ENCODE peak calls at places on chromosome 5, in eight cellular contexts. One of them, this sample, is unnamed.

GRCh38 chr5:160457255-160457654 is 35.6 kb downstream of the PTTG1 start:
- DNase-seq in LNCaP clone FGC: no peak
- DNase-seq in brain microvascular endothelial cell: no peak
- DNase-seq in lung: no peak
- DNase-seq in astrocyte: no peak
- DNase-seq in colonic mucosa: no peak
- DNase-seq in BJ: no peak
- DNase-seq in OCI-LY7: no peak
- DNase-seq in this sample: no peak

GRCh38 chr5:6353602-6354001 is 24.7 kb downstream of the MED10 start:
- DNase-seq in LNCaP clone FGC: no peak
- DNase-seq in brain microvascular endothelial cell: no peak
- DNase-seq in lung: no peak
- DNase-seq in astrocyte: no peak
- DNase-seq in colonic mucosa: no peak
- DNase-seq in BJ: no peak
- DNase-seq in OCI-LY7: no peak
- DNase-seq in this sample: no peak

GRCh38 chr5:132283423-132284043 is 10.7 kb upstream of the SLC22A4 start:
- DNase-seq in LNCaP clone FGC: no peak
- DNase-seq in brain microvascular endothelial cell: peak; percentile 79
- DNase-seq in lung: no peak
- DNase-seq in astrocyte: no peak
- DNase-seq in colonic mucosa: no peak
- DNase-seq in BJ: no peak
- DNase-seq in OCI-LY7: peak; percentile 15
- DNase-seq in this sample: no peak

GRCh38 chr5:160165137-160166068 is 46.2 kb upstream of the PWWP2A start:
- DNase-seq in LNCaP clone FGC: no peak
- DNase-seq in brain microvascular endothelial cell: peak; percentile 99
- DNase-seq in lung: peak; percentile 87
- DNase-seq in astrocyte: peak; percentile 99
- DNase-seq in colonic mucosa: peak; percentile 72
- DNase-seq in BJ: peak; percentile 94
- DNase-seq in OCI-LY7: no peak
- DNase-seq in this sample: peak; percentile 89

GRCh38 chr5:174599992-174600391 is 124.4 kb upstream of the MSX2 start:
- DNase-seq in LNCaP clone FGC: no peak
- DNase-seq in brain microvascular endothelial cell: no peak
- DNase-seq in lung: no peak
- DNase-seq in astrocyte: no peak
- DNase-seq in colonic mucosa: no peak
- DNase-seq in BJ: no peak
- DNase-seq in OCI-LY7: no peak
- DNase-seq in this sample: no peak

GRCh38 chr5:149267241-149267973 is 4.3 kb upstream of the AFAP1L1 start:
- DNase-seq in LNCaP clone FGC: no peak
- DNase-seq in brain microvascular endothelial cell: no peak
- DNase-seq in lung: no peak
- DNase-seq in astrocyte: peak; percentile 11
- DNase-seq in colonic mucosa: no peak
- DNase-seq in BJ: no peak
- DNase-seq in OCI-LY7: no peak
- DNase-seq in this sample: no peak

GRCh38 chr5:72848474-72849428 is 32.3 kb downstream of the TNPO1 start:
- DNase-seq in LNCaP clone FGC: no peak
- DNase-seq in brain microvascular endothelial cell: peak; percentile 14
- DNase-seq in lung: peak; percentile 50
- DNase-seq in astrocyte: no peak
- DNase-seq in colonic mucosa: peak; percentile 66
- DNase-seq in BJ: no peak
- DNase-seq in OCI-LY7: peak; percentile 78
- DNase-seq in this sample: no peak

GRCh38 chr5:157381746-157382145 is 78.3 kb upstream of the NIPAL4 start:
- DNase-seq in LNCaP clone FGC: no peak
- DNase-seq in brain microvascular endothelial cell: no peak
- DNase-seq in lung: peak; percentile 14
- DNase-seq in astrocyte: no peak
- DNase-seq in colonic mucosa: no peak
- DNase-seq in BJ: no peak
- DNase-seq in OCI-LY7: no peak
- DNase-seq in this sample: no peak

GRCh38 chr5:177489119-177489716 is 8.2 kb downstream of the PDLIM7 start:
- DNase-seq in LNCaP clone FGC: no peak
- DNase-seq in brain microvascular endothelial cell: no peak
- DNase-seq in lung: no peak
- DNase-seq in astrocyte: no peak
- DNase-seq in colonic mucosa: peak; percentile 62
- DNase-seq in BJ: no peak
- DNase-seq in OCI-LY7: peak; percentile 69
- DNase-seq in this sample: no peak

GRCh38 chr5:106865279-106865678 is 805.5 kb downstream of the EFNA5 start:
- DNase-seq in LNCaP clone FGC: no peak
- DNase-seq in brain microvascular endothelial cell: no peak
- DNase-seq in lung: no peak
- DNase-seq in astrocyte: no peak
- DNase-seq in colonic mucosa: no peak
- DNase-seq in BJ: no peak
- DNase-seq in OCI-LY7: no peak
- DNase-seq in this sample: no peak

GRCh38 chr5:144566747-144567415 is 396.2 kb downstream of the KCTD16 start:
- DNase-seq in LNCaP clone FGC: no peak
- DNase-seq in brain microvascular endothelial cell: no peak
- DNase-seq in lung: no peak
- DNase-seq in astrocyte: peak; percentile 73
- DNase-seq in colonic mucosa: no peak
- DNase-seq in BJ: peak; percentile 26
- DNase-seq in OCI-LY7: no peak
- DNase-seq in this sample: no peak

GRCh38 chr5:142881076-142881466 is 110.9 kb downstream of the ARHGAP26 start:
- DNase-seq in LNCaP clone FGC: no peak
- DNase-seq in brain microvascular endothelial cell: peak; percentile 85
- DNase-seq in lung: peak; percentile 51
- DNase-seq in astrocyte: peak; percentile 72
- DNase-seq in colonic mucosa: no peak
- DNase-seq in BJ: peak; percentile 48
- DNase-seq in OCI-LY7: peak; percentile 23
- DNase-seq in this sample: no peak

GRCh38 chr5:68817696-68818695 is 275.8 kb upstream of the SLC30A5 start:
- DNase-seq in LNCaP clone FGC: no peak
- DNase-seq in brain microvascular endothelial cell: no peak
- DNase-seq in lung: no peak
- DNase-seq in astrocyte: no peak
- DNase-seq in colonic mucosa: no peak
- DNase-seq in BJ: no peak
- DNase-seq in OCI-LY7: no peak
- DNase-seq in this sample: no peak

GRCh38 chr5:173291722-173292658 is 36.2 kb downstream of the STC2 start:
- DNase-seq in LNCaP clone FGC: no peak
- DNase-seq in brain microvascular endothelial cell: no peak
- DNase-seq in lung: no peak
- DNase-seq in astrocyte: no peak
- DNase-seq in colonic mucosa: no peak
- DNase-seq in BJ: no peak
- DNase-seq in OCI-LY7: no peak
- DNase-seq in this sample: no peak

GRCh38 chr5:151684690-151685361 is 1.9 kb downstream of the SPARC start:
- DNase-seq in LNCaP clone FGC: no peak
- DNase-seq in brain microvascular endothelial cell: peak; percentile 94
- DNase-seq in lung: peak; percentile 46
- DNase-seq in astrocyte: peak; percentile 95
- DNase-seq in colonic mucosa: peak; percentile 34
- DNase-seq in BJ: peak; percentile 94
- DNase-seq in OCI-LY7: no peak
- DNase-seq in this sample: no peak
- TF ChIP-seq CTCF in LNCaP clone FGC: peak; percentile 24
- TF ChIP-seq CTCF in brain microvascular endothelial cell: peak; percentile 45
- TF ChIP-seq CTCF in lung: no peak
- TF ChIP-seq CTCF in astrocyte: peak; percentile 35
- TF ChIP-seq CTCF in colonic mucosa: no peak
- TF ChIP-seq CTCF in BJ: peak; percentile 46
- TF ChIP-seq CTCF in OCI-LY7: no peak
- TF ChIP-seq CTCF in this sample: peak; percentile 40

GRCh38 chr5:53826503-53826902 is 266.1 kb downstream of the NDUFS4 start:
- DNase-seq in LNCaP clone FGC: no peak
- DNase-seq in brain microvascular endothelial cell: no peak
- DNase-seq in lung: no peak
- DNase-seq in astrocyte: no peak
- DNase-seq in colonic mucosa: no peak
- DNase-seq in BJ: no peak
- DNase-seq in OCI-LY7: no peak
- DNase-seq in this sample: no peak
- H3K4me3 ChIP-seq in LNCaP clone FGC: no peak overlapping the region
- H3K4me3 ChIP-seq in brain microvascular endothelial cell: no peak overlapping the region
- H3K4me3 ChIP-seq in lung: no peak overlapping the region
- H3K4me3 ChIP-seq in astrocyte: no peak overlapping the region
- H3K4me3 ChIP-seq in colonic mucosa: no peak overlapping the region
- H3K4me3 ChIP-seq in BJ: no peak overlapping the region
- H3K4me3 ChIP-seq in OCI-LY7: no peak overlapping the region
- H3K4me3 ChIP-seq in this sample: no peak overlapping the region

DNA sequence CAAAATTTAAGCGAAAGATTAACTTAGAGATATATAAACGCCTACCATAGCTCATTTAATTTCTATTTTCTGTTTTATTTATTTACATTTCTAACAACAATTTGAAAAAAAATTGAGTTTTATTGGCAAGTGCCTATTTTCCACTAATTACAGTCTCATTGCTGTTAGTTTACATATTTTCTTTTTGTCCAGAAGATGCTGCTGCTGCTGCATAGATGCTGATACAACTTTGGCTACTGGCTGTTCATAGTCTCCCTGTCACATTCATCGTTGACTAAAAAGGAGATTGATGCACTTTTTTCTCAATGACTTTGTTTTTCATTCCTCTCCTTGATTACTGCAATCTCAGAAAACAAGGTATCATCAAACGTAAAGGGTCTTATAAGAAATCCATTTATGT is 235.4 kb downstream of the CDH9 start:
- DNase-seq in LNCaP clone FGC: no peak
- DNase-seq in brain microvascular endothelial cell: no peak
- DNase-seq in lung: no peak
- DNase-seq in astrocyte: no peak
- DNase-seq in colonic mucosa: no peak
- DNase-seq in BJ: no peak
- DNase-seq in OCI-LY7: no peak
- DNase-seq in this sample: no peak
- TF ChIP-seq CTCF in LNCaP clone FGC: peak; percentile 78
- TF ChIP-seq CTCF in brain microvascular endothelial cell: no peak
- TF ChIP-seq CTCF in lung: no peak
- TF ChIP-seq CTCF in astrocyte: no peak
- TF ChIP-seq CTCF in colonic mucosa: no peak
- TF ChIP-seq CTCF in BJ: no peak
- TF ChIP-seq CTCF in OCI-LY7: no peak
- TF ChIP-seq CTCF in this sample: no peak

DNA sequence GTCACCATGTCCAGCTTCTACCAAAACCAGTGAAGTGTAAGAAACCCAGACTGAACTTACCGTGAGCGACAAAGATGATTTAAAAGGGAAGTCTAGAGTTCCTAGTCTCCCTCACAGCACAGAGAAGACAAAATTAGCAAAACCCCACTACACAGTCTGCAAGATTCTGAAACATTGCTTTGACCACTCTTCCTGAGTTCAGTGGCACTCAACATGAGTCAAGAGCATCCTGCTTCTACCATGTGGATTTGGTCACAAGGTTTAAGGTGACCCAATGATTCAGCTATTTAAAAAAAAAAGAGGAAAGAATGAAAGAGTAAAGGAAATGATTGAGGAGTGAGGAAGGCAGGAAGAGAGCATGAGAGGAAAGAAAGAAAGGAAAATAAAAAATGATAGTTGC is 19.8 kb downstream of the IL7R start:
- DNase-seq in LNCaP clone FGC: no peak
- DNase-seq in brain microvascular endothelial cell: no peak
- DNase-seq in lung: no peak
- DNase-seq in astrocyte: no peak
- DNase-seq in colonic mucosa: no peak
- DNase-seq in BJ: no peak
- DNase-seq in OCI-LY7: no peak
- DNase-seq in this sample: no peak
- H3K4me3 ChIP-seq in LNCaP clone FGC: no peak overlapping the region
- H3K4me3 ChIP-seq in brain microvascular endothelial cell: no peak overlapping the region
- H3K4me3 ChIP-seq in lung: no peak overlapping the region
- H3K4me3 ChIP-seq in astrocyte: no peak overlapping the region
- H3K4me3 ChIP-seq in colonic mucosa: no peak overlapping the region
- H3K4me3 ChIP-seq in BJ: no peak overlapping the region
- H3K4me3 ChIP-seq in OCI-LY7: no peak overlapping the region
- H3K4me3 ChIP-seq in this sample: no peak overlapping the region

DNA sequence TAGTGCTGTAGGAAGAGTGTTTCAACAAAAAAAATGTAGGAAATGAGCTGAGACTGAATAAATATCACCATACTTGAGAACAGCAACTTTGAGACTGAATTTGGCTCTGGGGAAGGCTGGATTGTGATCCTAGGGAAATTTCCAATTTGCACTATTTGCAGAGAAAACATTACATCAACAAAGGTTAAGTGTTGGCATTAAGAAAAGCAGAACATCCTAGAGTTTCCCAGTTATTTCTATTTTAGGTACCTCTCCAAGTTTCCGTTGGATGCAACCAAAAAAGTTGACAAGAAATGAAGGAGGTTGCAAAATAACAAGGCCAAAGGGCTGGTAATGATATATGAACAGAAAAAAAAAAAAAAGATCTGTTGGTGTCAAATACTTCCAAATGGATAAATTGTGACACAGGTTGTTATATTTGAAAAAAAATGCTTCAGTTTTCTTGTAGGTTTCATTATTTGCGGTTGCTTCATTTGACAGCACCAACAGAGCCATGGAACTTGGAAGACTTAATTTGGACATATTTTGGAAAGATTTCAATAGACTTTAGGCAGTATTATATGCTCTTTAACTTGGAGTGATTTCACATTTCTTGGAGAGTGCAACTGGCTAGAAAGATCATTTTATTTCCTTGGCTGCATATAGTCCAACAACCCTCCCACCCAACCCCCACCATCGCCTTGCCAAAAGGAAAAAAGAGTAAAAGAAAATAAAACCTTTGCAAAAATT is 230.8 kb downstream of the ZNF608 start:
- DNase-seq in LNCaP clone FGC: no peak
- DNase-seq in brain microvascular endothelial cell: no peak
- DNase-seq in lung: no peak
- DNase-seq in astrocyte: no peak
- DNase-seq in colonic mucosa: no peak
- DNase-seq in BJ: no peak
- DNase-seq in OCI-LY7: no peak
- DNase-seq in this sample: no peak
- TF ChIP-seq CTCF in LNCaP clone FGC: no peak
- TF ChIP-seq CTCF in brain microvascular endothelial cell: no peak
- TF ChIP-seq CTCF in lung: no peak
- TF ChIP-seq CTCF in astrocyte: no peak
- TF ChIP-seq CTCF in colonic mucosa: no peak
- TF ChIP-seq CTCF in BJ: no peak
- TF ChIP-seq CTCF in OCI-LY7: no peak
- TF ChIP-seq CTCF in this sample: no peak

DNA sequence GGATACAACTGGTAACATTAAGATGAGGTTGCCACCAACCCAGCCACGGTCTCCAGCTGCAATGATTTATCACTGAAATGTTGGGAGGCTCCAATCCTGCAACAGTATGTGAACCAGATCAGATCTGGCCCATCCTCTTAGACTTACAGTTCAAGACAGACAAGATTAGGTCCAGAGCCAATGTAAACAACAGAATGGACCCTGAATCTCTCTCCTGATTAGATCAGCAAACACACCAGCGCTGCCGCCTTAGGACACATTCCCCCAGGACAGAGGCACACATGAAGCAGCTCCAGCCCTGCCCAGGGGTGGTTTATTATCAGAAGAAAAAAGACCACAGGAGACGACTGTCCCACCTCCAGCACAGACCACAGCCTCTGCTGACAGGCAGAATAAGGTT is 82.1 kb downstream of the SLIT3 start:
- DNase-seq in LNCaP clone FGC: peak; percentile 88
- DNase-seq in brain microvascular endothelial cell: no peak
- DNase-seq in lung: no peak
- DNase-seq in astrocyte: no peak
- DNase-seq in colonic mucosa: no peak
- DNase-seq in BJ: no peak
- DNase-seq in OCI-LY7: no peak
- DNase-seq in this sample: no peak
- H3K4me3 ChIP-seq in LNCaP clone FGC: no peak overlapping the region
- H3K4me3 ChIP-seq in brain microvascular endothelial cell: no peak overlapping the region
- H3K4me3 ChIP-seq in lung: no peak overlapping the region
- H3K4me3 ChIP-seq in astrocyte: no peak overlapping the region
- H3K4me3 ChIP-seq in colonic mucosa: no peak overlapping the region
- H3K4me3 ChIP-seq in BJ: no peak overlapping the region
- H3K4me3 ChIP-seq in OCI-LY7: no peak overlapping the region
- H3K4me3 ChIP-seq in this sample: no peak overlapping the region

This sample was measured in epithelial cell of proximal tubule.